ENCODE peak calls at places on chromosome 18, in nine cellular contexts. One of them, this sample, is unnamed.

GRCh38 chr18:45625596-45625995 is 10.3 kb downstream of the SLC14A2 start:
- DNase-seq in astrocyte: no peak
- DNase-seq in SJSA1: no peak
- DNase-seq in psoas muscle: no peak
- DNase-seq in cardiac fibroblast: no peak
- DNase-seq in pancreas: no peak
- DNase-seq in K562: no peak
- DNase-seq in small intestine: no peak
- DNase-seq in skeletal muscle cell: no peak
- DNase-seq in this sample: no peak

GRCh38 chr18:57925706-57926105 is 118.3 kb upstream of the NEDD4L start:
- DNase-seq in small intestine: no peak
- DNase-seq in skeletal muscle cell: no peak
- DNase-seq in pancreas: no peak
- DNase-seq in SJSA1: no peak
- DNase-seq in K562: no peak
- DNase-seq in psoas muscle: no peak
- DNase-seq in astrocyte: peak; percentile 71
- DNase-seq in cardiac fibroblast: peak; percentile 64
- DNase-seq in this sample: no peak

GRCh38 chr18:5150888-5151287 is 46.2 kb downstream of the AKAIN1 start:
- DNase-seq in small intestine: no peak
- DNase-seq in psoas muscle: no peak
- DNase-seq in pancreas: no peak
- DNase-seq in K562: no peak
- DNase-seq in cardiac fibroblast: no peak
- DNase-seq in skeletal muscle cell: no peak
- DNase-seq in astrocyte: no peak
- DNase-seq in SJSA1: no peak
- DNase-seq in this sample: no peak

GRCh38 chr18:73896685-73897084 is 250.9 kb downstream of the FBXO15 start:
- DNase-seq in astrocyte: no peak
- DNase-seq in psoas muscle: no peak
- DNase-seq in cardiac fibroblast: no peak
- DNase-seq in small intestine: no peak
- DNase-seq in SJSA1: no peak
- DNase-seq in skeletal muscle cell: no peak
- DNase-seq in pancreas: no peak
- DNase-seq in K562: no peak
- DNase-seq in this sample: no peak

GRCh38 chr18:51251625-51252024 is 54.1 kb upstream of the MEX3C start:
- DNase-seq in K562: no peak
- DNase-seq in SJSA1: no peak
- DNase-seq in psoas muscle: no peak
- DNase-seq in small intestine: no peak
- DNase-seq in pancreas: no peak
- DNase-seq in cardiac fibroblast: no peak
- DNase-seq in astrocyte: no peak
- DNase-seq in skeletal muscle cell: no peak
- DNase-seq in this sample: no peak

GRCh38 chr18:69840445-69840844 is 107.2 kb downstream of the CD226 start:
- DNase-seq in SJSA1: no peak
- DNase-seq in astrocyte: peak; percentile 61
- DNase-seq in cardiac fibroblast: peak; percentile 11
- DNase-seq in K562: no peak
- DNase-seq in pancreas: no peak
- DNase-seq in psoas muscle: no peak
- DNase-seq in skeletal muscle cell: no peak
- DNase-seq in small intestine: no peak
- DNase-seq in this sample: no peak

GRCh38 chr18:5998166-5998881 is 103.0 kb upstream of the TMEM200C start:
- DNase-seq in pancreas: no peak
- DNase-seq in SJSA1: no peak
- DNase-seq in astrocyte: no peak
- DNase-seq in small intestine: no peak
- DNase-seq in psoas muscle: no peak
- DNase-seq in skeletal muscle cell: no peak
- DNase-seq in cardiac fibroblast: no peak
- DNase-seq in K562: no peak
- DNase-seq in this sample: no peak

GRCh38 chr18:60445341-60445740 is 72.8 kb upstream of the MC4R start:
- DNase-seq in psoas muscle: no peak
- DNase-seq in K562: no peak
- DNase-seq in cardiac fibroblast: peak; percentile 1
- DNase-seq in astrocyte: peak; percentile 70
- DNase-seq in pancreas: no peak
- DNase-seq in SJSA1: no peak
- DNase-seq in skeletal muscle cell: no peak
- DNase-seq in small intestine: no peak
- DNase-seq in this sample: no peak

GRCh38 chr18:24786027-24786426 is 325.6 kb downstream of the HRH4 start:
- DNase-seq in skeletal muscle cell: no peak
- DNase-seq in SJSA1: no peak
- DNase-seq in small intestine: no peak
- DNase-seq in pancreas: no peak
- DNase-seq in psoas muscle: no peak
- DNase-seq in K562: no peak
- DNase-seq in astrocyte: no peak
- DNase-seq in cardiac fibroblast: no peak
- DNase-seq in this sample: no peak

GRCh38 chr18:48184118-48184517 is 225.1 kb downstream of the ZBTB7C start:
- DNase-seq in SJSA1: no peak
- DNase-seq in psoas muscle: no peak
- DNase-seq in cardiac fibroblast: peak; percentile 57
- DNase-seq in astrocyte: no peak
- DNase-seq in K562: no peak
- DNase-seq in small intestine: no peak
- DNase-seq in skeletal muscle cell: no peak
- DNase-seq in pancreas: no peak
- DNase-seq in this sample: no peak

GRCh38 chr18:3649559-3650426 is 199.8 kb downstream of the TGIF1 start:
- DNase-seq in astrocyte: peak; percentile 85
- DNase-seq in pancreas: no peak
- DNase-seq in small intestine: no peak
- DNase-seq in cardiac fibroblast: peak; percentile 91
- DNase-seq in K562: peak; percentile 43
- DNase-seq in SJSA1: peak; percentile 81
- DNase-seq in psoas muscle: peak; percentile 62
- DNase-seq in skeletal muscle cell: no peak
- DNase-seq in this sample: no peak

GRCh38 chr18:73004260-73004659 is 136.5 kb upstream of the NETO1 start:
- DNase-seq in psoas muscle: no peak
- DNase-seq in pancreas: no peak
- DNase-seq in skeletal muscle cell: no peak
- DNase-seq in cardiac fibroblast: no peak
- DNase-seq in K562: no peak
- DNase-seq in SJSA1: no peak
- DNase-seq in astrocyte: no peak
- DNase-seq in small intestine: no peak
- DNase-seq in this sample: no peak

GRCh38 chr18:59502899-59503245 is 143.8 kb upstream of the LMAN1 start:
- DNase-seq in cardiac fibroblast: no peak
- DNase-seq in skeletal muscle cell: no peak
- DNase-seq in astrocyte: no peak
- DNase-seq in small intestine: no peak
- DNase-seq in K562: no peak
- DNase-seq in pancreas: no peak
- DNase-seq in psoas muscle: no peak
- DNase-seq in SJSA1: no peak
- DNase-seq in this sample: no peak

GRCh38 chr18:2880473-2880872 is 33.7 kb downstream of the EMILIN2 start:
- DNase-seq in astrocyte: no peak
- DNase-seq in K562: no peak
- DNase-seq in small intestine: no peak
- DNase-seq in pancreas: no peak
- DNase-seq in SJSA1: no peak
- DNase-seq in cardiac fibroblast: no peak
- DNase-seq in psoas muscle: no peak
- DNase-seq in skeletal muscle cell: no peak
- DNase-seq in this sample: peak; percentile 18

GRCh38 chr18:61199131-61199903 is 133.9 kb upstream of the CDH20 start:
- DNase-seq in K562: no peak
- DNase-seq in skeletal muscle cell: peak; percentile 20
- DNase-seq in cardiac fibroblast: peak; percentile 36
- DNase-seq in small intestine: no peak
- DNase-seq in psoas muscle: no peak
- DNase-seq in SJSA1: no peak
- DNase-seq in pancreas: no peak
- DNase-seq in astrocyte: peak; percentile 71
- DNase-seq in this sample: no peak

GRCh38 chr18:9157806-9158205 is 21.2 kb downstream of the ANKRD12 start:
- DNase-seq in SJSA1: no peak
- DNase-seq in cardiac fibroblast: no peak
- DNase-seq in astrocyte: no peak
- DNase-seq in K562: no peak
- DNase-seq in skeletal muscle cell: no peak
- DNase-seq in small intestine: no peak
- DNase-seq in psoas muscle: no peak
- DNase-seq in pancreas: no peak
- DNase-seq in this sample: no peak

GRCh38 chr18:9156604-9157249 is 20.1 kb downstream of the ANKRD12 start:
- DNase-seq in psoas muscle: no peak
- DNase-seq in small intestine: no peak
- DNase-seq in cardiac fibroblast: no peak
- DNase-seq in pancreas: no peak
- DNase-seq in astrocyte: no peak
- DNase-seq in K562: no peak
- DNase-seq in skeletal muscle cell: no peak
- DNase-seq in SJSA1: no peak
- DNase-seq in this sample: no peak

DNA sequence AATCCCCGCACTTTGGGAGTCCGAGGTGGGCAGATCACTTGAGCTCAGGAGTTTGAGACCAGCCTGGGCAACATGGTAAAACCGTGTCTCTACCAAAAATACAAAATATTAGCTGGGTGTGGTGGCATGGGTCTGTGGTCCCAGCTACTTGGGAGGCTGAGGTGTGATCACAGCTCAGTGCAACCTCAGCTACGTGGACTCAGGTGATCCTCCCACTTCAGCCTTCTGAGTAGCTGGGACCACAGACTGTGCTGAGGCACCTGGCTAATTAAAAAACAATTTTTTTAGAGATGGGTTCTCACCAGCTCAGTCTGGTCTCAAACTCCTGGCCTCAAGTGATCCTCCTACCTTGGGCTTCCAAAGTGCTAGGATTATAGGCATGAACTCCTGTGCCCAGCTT is 23.4 kb downstream of the ANKRD12 start:
- DNase-seq in skeletal muscle cell: no peak
- DNase-seq in K562: no peak
- DNase-seq in astrocyte: no peak
- DNase-seq in cardiac fibroblast: no peak
- DNase-seq in small intestine: no peak
- DNase-seq in psoas muscle: no peak
- DNase-seq in SJSA1: no peak
- DNase-seq in pancreas: no peak
- DNase-seq in this sample: no peak
- H3K4me3 ChIP-seq in skeletal muscle cell: no peak overlapping the region
- H3K4me3 ChIP-seq in K562: no peak overlapping the region
- H3K4me3 ChIP-seq in astrocyte: no peak overlapping the region
- H3K4me3 ChIP-seq in cardiac fibroblast: no peak overlapping the region
- H3K4me3 ChIP-seq in small intestine: no peak overlapping the region
- H3K4me3 ChIP-seq in psoas muscle: no peak overlapping the region
- H3K4me3 ChIP-seq in SJSA1: no peak overlapping the region
- H3K4me3 ChIP-seq in pancreas: no peak overlapping the region
- H3K4me3 ChIP-seq in this sample: no peak overlapping the region

DNA sequence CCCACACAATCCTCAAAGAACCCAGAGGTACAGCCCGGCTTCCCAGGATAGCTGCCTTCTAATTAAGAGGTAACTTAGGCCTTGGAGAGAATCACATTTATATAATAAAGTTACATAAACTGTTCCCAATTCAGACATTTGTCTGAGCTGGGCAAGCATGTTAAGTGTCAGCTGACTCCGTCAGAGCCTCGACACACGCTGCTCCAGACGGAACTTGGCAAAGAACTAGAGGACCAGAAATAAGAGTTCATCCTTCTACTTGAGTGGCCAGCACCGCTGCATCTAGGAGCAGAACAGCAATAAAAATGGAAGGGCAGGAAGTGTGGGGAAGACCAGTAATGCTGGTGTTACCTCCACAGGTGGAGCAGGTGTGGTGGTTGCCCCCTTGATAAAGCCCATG is 80.5 kb downstream of the MYO5B start:
- DNase-seq in SJSA1: no peak
- DNase-seq in pancreas: no peak
- DNase-seq in skeletal muscle cell: no peak
- DNase-seq in K562: no peak
- DNase-seq in astrocyte: no peak
- DNase-seq in psoas muscle: no peak
- DNase-seq in cardiac fibroblast: no peak
- DNase-seq in small intestine: no peak
- DNase-seq in this sample: no peak
- H3K4me3 ChIP-seq in SJSA1: no peak overlapping the region
- H3K4me3 ChIP-seq in pancreas: no peak overlapping the region
- H3K4me3 ChIP-seq in skeletal muscle cell: no peak overlapping the region
- H3K4me3 ChIP-seq in K562: no peak overlapping the region
- H3K4me3 ChIP-seq in astrocyte: no peak overlapping the region
- H3K4me3 ChIP-seq in psoas muscle: no peak overlapping the region
- H3K4me3 ChIP-seq in cardiac fibroblast: no peak overlapping the region
- H3K4me3 ChIP-seq in small intestine: no peak overlapping the region
- H3K4me3 ChIP-seq in this sample: no peak overlapping the region

DNA sequence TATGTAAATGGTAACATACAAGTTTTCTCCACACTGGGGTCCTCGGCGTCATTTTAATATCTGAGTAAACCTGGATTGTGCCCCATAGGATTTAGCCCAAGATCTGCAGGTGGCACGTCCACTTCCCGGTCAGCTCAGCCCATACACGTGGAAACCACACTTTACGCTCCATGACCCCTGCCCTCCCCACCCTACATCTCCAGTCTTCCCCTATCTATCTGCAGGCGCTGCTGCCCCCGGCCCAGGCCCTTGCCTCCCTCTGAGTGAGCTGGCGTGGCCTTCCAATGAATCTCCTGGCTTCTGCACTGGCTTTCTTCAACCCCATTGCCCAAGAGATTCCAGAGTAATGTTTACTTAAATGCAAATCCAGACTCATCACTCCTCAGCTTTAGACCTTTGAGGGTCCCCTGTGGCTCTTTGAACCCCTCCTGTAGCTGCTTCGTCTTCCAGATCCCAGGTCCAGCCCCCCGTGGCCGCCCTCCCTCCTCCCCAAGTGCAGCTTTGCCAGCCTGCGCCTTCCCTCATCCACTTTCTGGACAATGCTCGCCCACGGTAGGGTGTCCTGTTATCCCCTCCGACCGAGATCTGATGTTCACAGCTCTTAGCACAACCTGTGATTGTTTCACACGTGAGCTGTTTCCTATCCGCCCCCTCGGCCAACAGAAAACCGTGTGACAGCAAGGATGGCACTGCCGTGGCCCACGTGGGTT is 421.4 kb upstream of the SALL3 start:
- DNase-seq in small intestine: no peak
- DNase-seq in K562: no peak
- DNase-seq in pancreas: no peak
- DNase-seq in cardiac fibroblast: no peak
- DNase-seq in psoas muscle: no peak
- DNase-seq in astrocyte: no peak
- DNase-seq in SJSA1: no peak
- DNase-seq in skeletal muscle cell: no peak
- DNase-seq in this sample: no peak
- H3K4me3 ChIP-seq in small intestine: no peak overlapping the region
- H3K4me3 ChIP-seq in K562: no peak overlapping the region
- H3K4me3 ChIP-seq in pancreas: no peak overlapping the region
- H3K4me3 ChIP-seq in cardiac fibroblast: no peak overlapping the region
- H3K4me3 ChIP-seq in psoas muscle: no peak overlapping the region
- H3K4me3 ChIP-seq in astrocyte: no peak overlapping the region
- H3K4me3 ChIP-seq in SJSA1: no peak overlapping the region
- H3K4me3 ChIP-seq in skeletal muscle cell: no peak overlapping the region
- H3K4me3 ChIP-seq in this sample: no peak overlapping the region

GRCh38 chr18:32418148-32418547 is 52.5 kb downstream of the GAREM1 start:
- DNase-seq in psoas muscle: no peak
- DNase-seq in astrocyte: no peak
- DNase-seq in SJSA1: no peak
- DNase-seq in skeletal muscle cell: no peak
- DNase-seq in cardiac fibroblast: no peak
- DNase-seq in small intestine: peak; percentile 15
- DNase-seq in K562: no peak
- DNase-seq in pancreas: no peak
- DNase-seq in this sample: no peak
- H3K4me3 ChIP-seq in psoas muscle: no peak overlapping the region
- H3K4me3 ChIP-seq in astrocyte: no peak overlapping the region
- H3K4me3 ChIP-seq in SJSA1: no peak overlapping the region
- H3K4me3 ChIP-seq in skeletal muscle cell: no peak overlapping the region
- H3K4me3 ChIP-seq in cardiac fibroblast: no peak overlapping the region
- H3K4me3 ChIP-seq in small intestine: no peak overlapping the region
- H3K4me3 ChIP-seq in K562: no peak overlapping the region
- H3K4me3 ChIP-seq in pancreas: no peak overlapping the region
- H3K4me3 ChIP-seq in this sample: no peak overlapping the region